ENCODE peak calls at places on chromosomes 6 and 20, in five cellular contexts. S, X, Q, E and B are unnamed samples.

GRCh38 chr6:1759877-1760276 is 150.2 kb downstream of the FOXC1 start:
- DNase-seq in S (no peak), X (no peak), Q (no peak), E (no peak), B (no peak)

GRCh38 chr6:167469101-167469500 is 144.2 kb downstream of the TTLL2 start:
- DNase-seq in S (no peak), X (no peak), Q (no peak), E (no peak), B (no peak)

GRCh38 chr6:23277521-23278227 is 708.3 kb downstream of the HDGFL1 start:
- DNase-seq in S (no peak), X (no peak), Q (no peak), E (no peak), B (no peak)

GRCh38 chr6:34412054-34412453 is 13.8 kb downstream of the RPS10 start:
- DNase-seq in S (no peak), X (no peak), Q (no peak), E (no peak), B (no peak)

GRCh38 chr20:10171864-10172751 is 46.5 kb upstream of the SNAP25 start:
- DNase-seq in S (no peak), X (no peak), Q (no peak), E (peak), B (no peak)

GRCh38 chr6:85360794-85361642 is 88.9 kb upstream of the NT5E start:
- DNase-seq in S (peak), X (no peak), Q (no peak), E (peak), B (no peak)

GRCh38 chr20:47009784-47010183 is 115.1 kb downstream of the EYA2 start:
- DNase-seq in S (no peak), X (no peak), Q (no peak), E (no peak), B (no peak)

GRCh38 chr6:155495011-155495768 is 39.6 kb upstream of the NOX3 start:
- DNase-seq in S (peak), X (no peak), Q (no peak), E (no peak), B (peak)

GRCh38 chr6:167221408-167222201 is 63.8 kb upstream of the GPR31 start:
- DNase-seq in S (no peak), X (no peak), Q (no peak), E (no peak), B (no peak)

GRCh38 chr20:56776345-56776744 is 147.2 kb downstream of the TFAP2C start:
- DNase-seq in S (no peak), X (no peak), Q (no peak), E (no peak), B (no peak)

GRCh38 chr20:49475979-49476378 is 6.5 kb downstream of the KCNB1 start:
- DNase-seq in S (no peak), X (no peak), Q (no peak), E (no peak), B (no peak)

GRCh38 chr6:25138024-25138696 is 141.0 kb upstream of the CARMIL1 start:
- DNase-seq in S (no peak), X (no peak), Q (peak), E (peak), B (no peak)

GRCh38 chr20:64065973-64066341 is 3.0 kb downstream of the TCEA2 start:
- DNase-seq in S (no peak), X (peak), Q (peak), E (no peak), B (no peak)

GRCh38 chr6:89048985-89049384 is 31.6 kb upstream of the PNRC1 start:
- DNase-seq in S (no peak), X (no peak), Q (no peak), E (no peak), B (no peak)

GRCh38 chr6:141610741-141611140 is 522.0 kb upstream of the GJE1 start:
- DNase-seq in S (peak), X (no peak), Q (no peak), E (no peak), B (no peak)

GRCh38 chr20:3801299-3801698 is 5.2 kb downstream of the CDC25B start:
- DNase-seq in S (no peak), X (no peak), Q (no peak), E (no peak), B (no peak)

GRCh38 chr20:3798908-3799248 is 2.8 kb downstream of the CDC25B start:
- DNase-seq in S (no peak), X (no peak), Q (no peak), E (no peak), B (no peak)

GRCh38 chr20:3801846-3802245 is 5.7 kb downstream of the CDC25B start:
- DNase-seq in S (no peak), X (no peak), Q (no peak), E (no peak), B (no peak)

GRCh38 chr20:3800878-3801260 is 4.8 kb downstream of the CDC25B start:
- DNase-seq in S (no peak), X (no peak), Q (no peak), E (no peak), B (no peak)

DNA sequence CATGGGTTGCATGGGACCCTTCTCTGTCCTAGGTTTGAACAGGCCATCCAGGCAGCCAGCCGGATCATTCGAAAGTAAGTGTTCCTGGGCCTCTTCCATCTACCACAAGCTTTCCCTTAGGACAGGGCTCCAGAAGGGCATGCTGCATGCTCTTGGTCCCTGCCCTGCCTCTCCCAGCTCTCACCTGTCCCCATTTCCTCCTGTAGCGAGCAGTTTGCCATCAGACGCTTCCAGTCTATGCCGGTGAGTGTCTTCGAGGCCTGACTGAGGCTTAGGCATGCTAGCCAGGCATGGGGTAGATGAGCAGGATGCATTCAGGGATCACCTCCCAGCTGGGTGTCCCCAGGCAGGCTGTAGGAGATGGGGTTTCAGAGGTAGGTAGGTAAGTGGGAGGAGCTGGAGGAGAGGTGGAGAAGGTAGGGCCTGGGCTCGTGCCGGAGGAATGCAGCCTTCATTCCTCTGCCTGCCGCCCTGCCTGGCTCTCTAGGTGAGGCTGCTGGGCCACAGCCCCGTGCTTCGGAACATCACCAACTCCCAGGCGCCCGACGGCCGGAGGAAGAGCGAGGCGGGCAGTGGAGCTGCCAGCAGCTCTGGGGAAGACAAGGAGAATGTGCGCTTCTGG is 4.3 kb downstream of the CDC25B start:
- DNase-seq in S (no peak), X (no peak), Q (no peak), E (no peak), B (no peak)
- TF ChIP-seq HDAC2 in S (no peak), X (no peak), Q (no peak), E (no peak), B (no peak)

DNA sequence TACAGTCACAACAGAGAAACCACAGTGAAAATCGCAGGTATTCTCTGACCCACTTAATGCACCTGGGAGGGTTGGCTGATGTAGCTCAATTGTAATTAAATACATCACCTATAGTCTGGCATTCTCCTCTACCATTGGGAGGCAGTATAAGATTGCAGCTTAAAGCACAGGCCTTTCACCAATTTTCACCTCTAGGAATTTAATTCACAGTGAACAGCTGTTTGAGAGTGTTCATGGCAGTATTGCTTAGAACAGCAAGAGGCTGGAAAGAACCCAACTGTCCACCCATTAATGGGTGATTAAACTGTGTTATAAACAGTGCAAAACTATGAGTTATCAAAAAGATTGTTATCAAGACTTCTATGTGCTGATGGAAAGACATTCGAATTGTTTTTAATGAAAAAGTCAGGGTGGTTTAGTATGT is 2.0 kb downstream of the EDEM2 start:
- DNase-seq in S (peak), X (peak), Q (peak), E (peak), B (no peak)
- TF ChIP-seq HDAC2 in S (no peak), X (peak), Q (no peak), E (no peak), B (no peak)

GRCh38 chr6:149131891-149132290 is 185.6 kb upstream of the TAB2 start:
- DNase-seq in S (no peak), X (no peak), Q (no peak), E (no peak), B (no peak)

GRCh38 chr6:149129401-149130077 is 188.0 kb upstream of the TAB2 start:
- DNase-seq in S (no peak), X (peak), Q (no peak), E (no peak), B (no peak)

GRCh38 chr6:149127212-149127611 is 190.3 kb upstream of the TAB2 start:
- DNase-seq in S (no peak), X (no peak), Q (no peak), E (no peak), B (no peak)

GRCh38 chr6:149130093-149130872 is 187.2 kb upstream of the TAB2 start:
- DNase-seq in S (no peak), X (no peak), Q (no peak), E (no peak), B (no peak)

DNA sequence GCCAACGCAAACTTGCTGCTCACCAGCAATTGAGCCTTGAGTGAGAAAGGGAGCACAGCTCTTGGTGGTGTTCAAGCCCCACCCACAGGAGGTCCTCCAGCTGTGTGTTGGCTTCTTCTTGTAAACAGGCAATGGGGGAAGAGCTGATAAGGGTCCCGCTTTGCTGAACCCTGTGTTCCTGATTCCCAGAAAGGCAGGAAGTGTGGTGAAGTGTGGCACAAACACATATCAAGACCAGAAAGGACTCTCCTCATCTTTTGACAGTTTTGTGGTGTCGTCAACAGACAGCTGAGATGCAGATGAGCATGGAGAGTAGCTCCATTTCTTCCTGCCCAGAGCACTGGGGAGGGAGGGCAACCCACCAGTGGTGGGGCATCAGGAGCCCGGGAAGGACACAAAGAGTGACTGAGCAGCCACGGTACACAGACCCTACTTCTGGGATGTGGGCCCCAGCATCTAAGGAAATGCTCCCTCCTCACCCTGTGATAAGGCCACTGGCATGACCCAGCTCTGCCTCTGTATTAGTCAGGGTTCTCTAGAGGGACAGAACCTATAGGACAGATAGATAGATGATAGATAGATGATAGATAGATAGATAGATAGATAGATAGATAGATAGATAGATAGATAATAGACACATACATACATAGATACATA is 188.9 kb upstream of the TAB2 start:
- DNase-seq in S (no peak), X (peak), Q (no peak), E (no peak), B (no peak)
- TF ChIP-seq HDAC2 in S (no peak), X (peak), Q (no peak), E (no peak), B (no peak)

GRCh38 chr6:67888546-67888885 is 746.6 kb upstream of the ADGRB3 start:
- DNase-seq in S (no peak), X (peak), Q (no peak), E (no peak), B (no peak)

GRCh38 chr6:67889682-67889995 is 745.4 kb upstream of the ADGRB3 start:
- DNase-seq in S (no peak), X (no peak), Q (no peak), E (no peak), B (no peak)

GRCh38 chr6:67887419-67887746 is 747.7 kb upstream of the ADGRB3 start:
- DNase-seq in S (no peak), X (no peak), Q (no peak), E (no peak), B (no peak)

GRCh38 chr6:67887747-67888545 is 747.1 kb upstream of the ADGRB3 start:
- DNase-seq in S (no peak), X (peak), Q (no peak), E (no peak), B (no peak)

DNA sequence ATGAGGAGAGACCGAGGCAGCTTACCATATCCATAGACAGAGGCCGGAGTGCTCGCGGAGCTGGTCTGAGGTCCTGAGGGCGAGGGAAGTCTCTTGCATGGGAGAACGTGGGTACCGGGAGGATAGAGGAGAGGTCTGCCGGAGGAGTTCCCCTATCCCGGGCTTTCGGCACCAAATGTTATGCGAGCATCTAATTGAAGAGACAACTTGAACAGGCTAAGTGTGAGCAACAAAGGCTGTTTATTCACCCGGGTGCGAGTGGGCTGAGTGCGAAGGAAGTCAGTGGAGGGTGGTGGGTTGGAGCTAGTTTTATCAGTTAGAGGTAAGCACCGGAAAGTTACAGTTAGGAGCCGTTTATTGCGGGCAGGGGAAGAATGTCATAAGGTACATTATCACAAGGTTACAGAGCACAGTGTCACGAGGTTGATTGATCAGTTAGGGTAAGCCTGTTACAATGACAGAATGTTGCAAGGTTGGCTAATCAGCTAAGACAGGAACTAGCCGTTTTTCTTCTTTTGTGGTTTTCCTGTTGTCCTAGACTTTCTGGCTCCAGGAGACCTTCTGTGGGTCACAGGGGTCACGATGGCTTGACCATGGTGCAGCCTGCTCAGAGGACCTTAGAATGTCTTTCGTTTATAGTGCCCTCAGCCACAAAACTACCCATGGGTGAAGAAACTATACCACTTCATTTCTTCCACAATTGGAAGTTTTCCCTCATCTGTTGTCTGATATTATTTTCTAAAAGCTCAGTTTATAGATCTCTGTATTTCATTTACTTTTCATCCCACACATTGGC is 746.0 kb upstream of the ADGRB3 start:
- DNase-seq in S (peak), X (peak), Q (no peak), E (no peak), B (no peak)
- TF ChIP-seq HDAC2 in S (no peak), X (peak), Q (no peak), E (no peak), B (no peak)

GRCh38 chr6:38714239-38715015 is 684 bp upstream of the DNAH8 start:
- DNase-seq in S (no peak), X (no peak), Q (no peak), E (no peak), B (no peak)
- TF ChIP-seq HDAC2 in S (no peak), X (no peak), Q (no peak), E (no peak), B (no peak)

DNA sequence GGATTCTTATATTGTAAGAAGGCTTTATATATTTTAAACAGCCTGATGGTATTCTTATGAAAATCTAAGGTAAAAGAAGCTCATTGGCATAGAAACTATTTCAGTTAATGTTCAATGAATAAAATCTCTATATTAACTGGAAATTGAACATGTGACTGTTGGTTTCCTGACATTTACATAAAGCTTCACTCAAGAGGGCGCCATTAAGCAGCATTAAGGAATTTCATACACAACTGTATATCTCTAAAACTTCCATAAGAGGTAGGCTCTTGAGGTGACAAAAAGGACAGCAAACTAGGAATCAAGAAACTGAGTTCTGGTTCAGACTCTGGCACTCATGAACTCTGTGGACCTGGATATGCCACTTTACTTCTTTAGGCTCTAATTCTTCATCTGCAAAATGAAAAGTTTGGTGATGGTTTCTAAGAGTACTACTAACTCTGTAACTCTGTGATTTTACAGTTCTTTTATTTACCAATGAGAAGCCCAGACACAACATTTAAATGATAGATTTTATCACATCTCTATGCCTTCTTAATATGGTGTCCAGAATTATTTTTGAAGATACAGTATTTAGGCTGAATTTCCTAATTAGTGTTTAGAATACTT is 147.5 kb downstream of the FLRT3 start:
- DNase-seq in S (peak), X (no peak), Q (no peak), E (peak), B (no peak)
- TF ChIP-seq HDAC2 in S (no peak), X (no peak), Q (no peak), E (no peak), B (no peak)

DNA sequence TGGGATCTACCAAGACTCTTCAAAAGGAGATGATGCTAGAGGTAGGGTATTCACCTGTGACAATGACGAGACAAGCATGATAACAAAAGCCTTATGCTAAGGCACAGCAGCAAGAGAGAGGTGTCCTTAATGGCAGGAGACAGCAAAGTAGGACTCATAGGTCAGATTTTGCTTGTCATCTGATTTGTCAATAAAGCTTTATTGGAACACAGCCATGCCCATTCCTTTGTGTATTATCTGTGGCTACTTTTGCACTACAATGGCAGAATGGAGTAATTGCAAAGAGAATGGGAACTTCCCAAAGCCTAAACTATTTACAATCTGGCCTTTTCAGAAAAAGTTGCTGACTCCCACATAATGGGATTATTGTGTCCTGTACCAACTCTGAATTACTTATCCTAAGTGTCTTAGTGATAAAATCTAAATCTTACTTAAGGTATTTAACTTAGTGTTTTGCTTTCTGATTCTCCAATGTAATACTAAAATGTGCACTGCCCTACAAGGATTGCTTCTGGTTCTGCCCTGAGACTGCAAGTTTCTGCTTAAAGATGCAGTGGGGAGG is 221.6 kb downstream of the CDC5L start:
- DNase-seq in S (no peak), X (no peak), Q (no peak), E (no peak), B (no peak)
- TF ChIP-seq HDAC2 in S (no peak), X (no peak), Q (no peak), E (no peak), B (no peak)